ENCODE peak calls at places on chromosomes 6 and 20, in four cellular contexts. W is HCT116, X is H1, A is HepG2. O is an unnamed sample. For H3K36me3 and H3K4me1, the result is how much of the 10 kb centered on the place peaks cover.

GRCh38 chr20:24764825-24765224 is 184.2 kb upstream of the CST7 start:
- DNase-seq in W (no peak), X (no peak), A (no peak), O (no peak)

GRCh38 chr20:9440891-9441290 is 73.5 kb upstream of the LAMP5 start:
- DNase-seq in W (no peak), X (no peak), A (no peak), O (no peak)

GRCh38 chr6:163588211-163588919 is 173.8 kb downstream of the QKI start:
- DNase-seq in W (no peak), X (no peak), A (no peak), O (no peak)

GRCh38 chr20:61567204-61567603 is 315.1 kb downstream of the CDH4 start:
- DNase-seq in W (no peak), X (peak), A (peak), O (no peak)

GRCh38 chr6:51398793-51399192 is 580.1 kb downstream of the TFAP2B start:
- DNase-seq in W (no peak), X (no peak), A (no peak), O (no peak)

GRCh38 chr6:134750669-134751068 is 199.2 kb downstream of the ALDH8A1 start:
- DNase-seq in W (no peak), X (no peak), A (no peak), O (no peak)

GRCh38 chr6:10451828-10452509 is 37.1 kb upstream of the TFAP2A start:
- DNase-seq in W (peak), X (no peak), A (no peak), O (no peak)

GRCh38 chr6:150940951-150941350 is 75.4 kb downstream of the MTHFD1L start:
- DNase-seq in W (no peak), X (no peak), A (no peak), O (no peak)

GRCh38 chr6:155216312-155217028 is 47.3 kb upstream of the CLDN20 start:
- DNase-seq in W (no peak), X (no peak), A (no peak), O (no peak)

GRCh38 chr20:13929836-13930235 is 60.6 kb downstream of the SEL1L2 start:
- DNase-seq in W (no peak), X (no peak), A (no peak), O (no peak)

GRCh38 chr6:122389704-122390103 is 9.7 kb upstream of the HSF2 start:
- DNase-seq in W (no peak), X (no peak), A (peak), O (no peak)

GRCh38 chr6:6556738-6557503 is 31.6 kb upstream of the LY86 start:
- DNase-seq in W (peak), X (peak), A (peak), O (peak)

GRCh38 chr6:53432318-53433161 is 83.8 kb upstream of the ELOVL5 start:
- DNase-seq in W (no peak), X (no peak), A (peak), O (no peak)

GRCh38 chr6:26122005-26122388 is 34.8 kb downstream of the HFE start:
- DNase-seq in W (no peak), X (no peak), A (no peak), O (no peak)

GRCh38 chr6:136031982-136032381 is 180.5 kb downstream of the PDE7B start:
- DNase-seq in W (peak), X (no peak), A (peak), O (no peak)

GRCh38 chr6:144922120-144922722 is 637.1 kb downstream of the UTRN start:
- DNase-seq in W (no peak), X (no peak), A (no peak), O (no peak)

GRCh38 chr6:13614126-13614925 is 809 bp upstream of the NOL7 start:
- DNase-seq in W (no peak), X (no peak), A (peak), O (peak)

GRCh38 chr20:59032713-59033059 is 551 bp upstream of the ATP5F1E start:
- DNase-seq in W (peak), X (no peak), A (peak), O (no peak)

GRCh38 chr6:107707346-107708270 is 116.5 kb downstream of the SCML4 start:
- DNase-seq in W (no peak), X (no peak), A (no peak), O (no peak)

GRCh38 chr20:11128131-11128831 is 454.5 kb upstream of the JAG1 start:
- DNase-seq in W (no peak), X (no peak), A (no peak), O (no peak)

GRCh38 chr6:153976921-153977693 is 61.9 kb upstream of the OPRM1 start:
- DNase-seq in W (no peak), X (no peak), A (no peak), O (no peak)

GRCh38 chr6:144434308-144434990 is 149.3 kb downstream of the UTRN start:
- DNase-seq in W (no peak), X (no peak), A (no peak), O (no peak)

GRCh38 chr6:129369737-129370136 is 340.2 kb downstream of the ARHGAP18 start:
- DNase-seq in W (no peak), X (no peak), A (no peak), O (no peak)

GRCh38 chr6:89951574-89952360 is 57.5 kb downstream of the GJA10 start:
- DNase-seq in W (no peak), X (peak), A (peak), O (no peak)

GRCh38 chr6:168167431-168168315 is 88.7 kb upstream of the FRMD1 start:
- DNase-seq in W (no peak), X (no peak), A (no peak), O (no peak)

GRCh38 chr6:14317616-14318015 is 200.0 kb downstream of the CD83 start:
- DNase-seq in W (no peak), X (no peak), A (no peak), O (no peak)

GRCh38 chr20:31536575-31536974 is 22.3 kb downstream of the HM13 start:
- DNase-seq in W (no peak), X (no peak), A (no peak), O (no peak)

GRCh38 chr6:111870054-111870750 is 3.0 kb downstream of the FYN start:
- DNase-seq in W (no peak), X (no peak), A (peak), O (no peak)

GRCh38 chr6:11828185-11828897 is 49.7 kb upstream of the ADTRP start:
- DNase-seq in W (no peak), X (no peak), A (no peak), O (no peak)

GRCh38 chr20:62063981-62064787 is 1.5 kb downstream of the TAF4 start:
- DNase-seq in W (no peak), X (no peak), A (peak), O (no peak)

GRCh38 chr20:20289331-20289730 is 78.6 kb upstream of the INSM1 start:
- DNase-seq in W (no peak), X (no peak), A (no peak), O (no peak)

DNA sequence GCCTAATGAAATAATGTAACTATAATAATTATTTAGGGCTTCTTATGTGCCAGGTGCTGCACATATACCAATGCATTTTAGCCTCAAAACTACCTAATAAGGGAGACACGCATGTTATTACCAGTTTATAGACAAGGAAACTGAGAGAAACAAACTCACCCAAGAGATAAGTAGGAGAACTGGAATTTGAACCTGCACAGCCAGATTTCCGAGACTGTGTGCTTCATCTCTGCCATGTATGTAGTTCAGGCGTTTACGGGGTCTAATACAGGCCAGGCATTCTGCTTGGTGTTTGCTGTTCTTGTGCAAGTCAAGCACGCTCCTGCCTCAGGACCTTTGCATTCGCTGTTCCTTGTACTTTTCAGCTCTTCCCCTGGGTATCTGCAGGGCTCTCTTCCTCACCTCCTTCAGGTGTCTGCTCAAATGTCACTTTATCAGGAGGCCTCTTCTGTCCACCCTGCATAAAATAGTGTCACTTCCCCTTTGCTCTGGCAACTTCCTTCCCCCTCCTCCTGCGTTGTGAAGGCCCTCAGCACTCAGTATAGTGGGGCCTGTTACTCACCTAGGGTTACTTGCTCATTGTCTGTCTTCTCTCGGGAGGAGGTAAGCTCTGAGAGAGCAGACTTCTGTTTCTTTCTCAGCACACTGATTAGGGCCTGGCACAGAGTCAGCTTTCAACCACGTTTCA is 6.1 kb upstream of the NSFL1C start:
- DNase-seq in W (no peak), X (no peak), A (no peak), O (no peak)
- H3K36me3 ChIP-seq in W (under half), X (under half), A (under half), O (under half)

GRCh38 chr20:36471885-36472642 is 69.3 kb upstream of the MYL9 start:
- DNase-seq in W (no peak), X (no peak), A (no peak), O (no peak)
- H3K4me1 ChIP-seq in W (half or more), X (under half), A (half or more), O (under half)

GRCh38 chr20:49517509-49518100 is 35.1 kb upstream of the KCNB1 start:
- DNase-seq in W (no peak), X (no peak), A (no peak), O (no peak)
- TF ChIP-seq ZNF274 in W (no peak), X (no peak), A (no peak), O (no peak)

GRCh38 chr6:81854474-81854873 is 102.0 kb upstream of the TENT5A start:
- DNase-seq in W (no peak), X (no peak), A (no peak), O (no peak)

GRCh38 chr6:81849248-81849647 is 96.8 kb upstream of the TENT5A start:
- DNase-seq in W (no peak), X (no peak), A (no peak), O (no peak)

GRCh38 chr6:81856872-81857271 is 104.4 kb upstream of the TENT5A start:
- DNase-seq in W (no peak), X (no peak), A (no peak), O (no peak)

GRCh38 chr6:81857812-81858211 is 105.3 kb upstream of the TENT5A start:
- DNase-seq in W (no peak), X (no peak), A (no peak), O (no peak)

DNA sequence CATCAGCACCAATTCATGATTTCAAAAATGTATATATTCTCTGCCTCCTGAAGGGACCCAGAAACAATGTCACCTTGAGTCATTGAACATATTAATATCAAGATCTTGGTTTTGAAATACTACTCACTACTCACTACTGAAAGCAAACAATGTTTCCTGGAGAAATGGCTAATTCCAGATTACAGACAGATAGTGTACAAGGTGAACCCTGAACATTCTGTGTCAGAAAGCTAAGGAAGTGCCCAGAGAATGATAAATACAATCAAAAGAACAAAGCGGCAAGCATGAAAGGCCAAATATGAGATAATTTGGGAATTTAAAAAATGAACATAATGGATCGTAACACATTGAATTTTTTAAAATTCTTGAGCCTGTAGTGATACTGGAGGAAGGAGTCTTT is 101.5 kb upstream of the TENT5A start:
- DNase-seq in W (no peak), X (no peak), A (peak), O (no peak)
- H3K36me3 ChIP-seq in W (under half), X (under half), A (under half), O (under half)

GRCh38 chr20:33994624-33994913 is 858 bp downstream of the RALY start:
- DNase-seq in W (no peak), X (no peak), A (no peak), O (no peak)

GRCh38 chr20:33991498-33991897 is 2.2 kb upstream of the RALY start:
- DNase-seq in W (no peak), X (no peak), A (no peak), O (no peak)

GRCh38 chr20:33993800-33994623 is at the start of gene RALY:
- DNase-seq in W (peak), X (peak), A (peak), O (peak)

GRCh38 chr20:33992145-33992922 is 1.4 kb upstream of the RALY start:
- DNase-seq in W (no peak), X (no peak), A (no peak), O (no peak)

GRCh38 chr20:33992923-33993799 is 550 bp upstream of the RALY start:
- DNase-seq in W (peak), X (peak), A (peak), O (peak)
- H3K4me1 ChIP-seq in W (under half), X (under half), A (half or more), O (under half)

GRCh38 chr6:31525932-31526591 is 2.7 kb upstream of the MCCD1 start:
- DNase-seq in W (no peak), X (no peak), A (no peak), O (no peak)
- TF ChIP-seq ZNF274 in W (no peak), X (no peak), A (no peak), O (no peak)

DNA sequence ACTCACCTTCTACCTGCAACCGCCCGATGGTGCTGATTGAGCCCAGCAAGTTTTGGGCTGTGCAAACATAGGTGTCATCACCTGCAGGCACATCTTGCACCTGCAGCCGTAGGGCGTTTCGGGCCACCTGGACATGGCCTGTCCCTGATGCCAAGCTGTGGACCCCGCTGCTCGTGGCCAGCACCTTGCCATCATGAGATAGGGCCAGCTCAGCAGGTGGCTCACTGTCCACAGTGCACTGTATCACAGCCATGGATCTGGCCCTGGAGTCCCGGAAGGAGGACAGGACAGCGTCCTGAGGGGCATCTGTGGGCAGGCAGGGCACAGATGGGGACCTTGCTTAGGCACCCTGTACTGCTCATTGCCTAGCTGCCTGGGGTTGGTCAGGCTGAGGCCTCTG is 10.1 kb upstream of the ADAM33 start:
- DNase-seq in W (no peak), X (no peak), A (no peak), O (no peak)
- H3K36me3 ChIP-seq in W (under half), X (under half), A (under half), O (under half)

GRCh38 chr20:1945660-1946059 is 48.2 kb downstream of the PDYN start:
- DNase-seq in W (no peak), X (no peak), A (no peak), O (no peak)

GRCh38 chr20:1946762-1947534 is 46.9 kb downstream of the PDYN start:
- DNase-seq in W (no peak), X (peak), A (peak), O (peak)

GRCh38 chr20:1946442-1946761 is 47.5 kb downstream of the PDYN start:
- DNase-seq in W (no peak), X (no peak), A (no peak), O (no peak)

GRCh38 chr20:1949306-1949705 is 44.6 kb downstream of the PDYN start:
- DNase-seq in W (no peak), X (no peak), A (no peak), O (no peak)

DNA sequence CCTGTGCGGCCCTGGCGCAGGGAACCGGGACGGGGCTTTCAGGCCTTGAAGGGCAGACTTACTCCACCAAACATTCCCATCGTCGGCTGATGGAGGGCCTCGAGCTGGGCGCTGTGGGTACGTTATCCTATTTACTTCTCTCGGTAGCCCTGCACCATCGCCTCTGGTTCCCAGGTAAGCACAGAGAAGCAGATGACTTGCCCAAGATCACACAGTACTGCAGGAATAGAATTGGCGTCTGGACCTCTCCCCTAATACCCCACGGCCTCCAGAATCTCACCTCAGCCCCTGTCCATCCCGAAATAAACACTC is 46.4 kb downstream of the PDYN start:
- DNase-seq in W (no peak), X (no peak), A (no peak), O (no peak)
- H3K4me1 ChIP-seq in W (under half), X (under half), A (under half), O (under half)

GRCh38 chr20:44615876-44616603 is 33.7 kb downstream of the PKIG start:
- DNase-seq in W (no peak), X (no peak), A (no peak), O (no peak)
- TF ChIP-seq ZNF274 in W (no peak), X (no peak), A (no peak), O (no peak)